ENCODE peak calls at places on chromosomes 3 and 15, in four cellular contexts. S is PC-9; R is pancreas; Y is CD8-positive, alpha-beta memory T cell. A is an unnamed sample. For H3K9me3 and H3K4me1, the result is how much of the 10 kb centered on the place peaks cover.

GRCh38 chr3:49664300-49664699 is 9.9 kb upstream of the APEH start:
- DNase-seq in S (no peak), R (no peak), Y (no peak), A (no peak)

GRCh38 chr3:66195347-66195783 is 25.4 kb upstream of the SLC25A26 start:
- DNase-seq in S (peak), R (peak), Y (no peak), A (peak)

GRCh38 chr3:67381667-67382272 is 272.6 kb downstream of the SUCLG2 start:
- DNase-seq in S (no peak), R (no peak), Y (no peak), A (peak)

GRCh38 chr3:155554777-155555445 is 190.0 kb downstream of the PLCH1 start:
- DNase-seq in S (no peak), R (peak), Y (no peak), A (no peak)

GRCh38 chr3:124202754-124203153 is 210.8 kb upstream of the ROPN1 start:
- DNase-seq in S (no peak), R (peak), Y (no peak), A (peak)

GRCh38 chr3:128605091-128606046 is 45.2 kb downstream of the RPN1 start:
- DNase-seq in S (no peak), R (no peak), Y (no peak), A (peak)

GRCh38 chr15:55230051-55230670 is 33.4 kb upstream of the RSL24D1 start:
- DNase-seq in S (no peak), R (no peak), Y (no peak), A (no peak)

GRCh38 chr15:54226455-54226854 is 248.2 kb downstream of the UNC13C start:
- DNase-seq in S (no peak), R (no peak), Y (no peak), A (peak)

GRCh38 chr3:15903164-15903563 is 105.4 kb upstream of the ANKRD28 start:
- DNase-seq in S (no peak), R (peak), Y (no peak), A (peak)

GRCh38 chr3:9105421-9105820 is 142.1 kb upstream of the RAD18 start:
- DNase-seq in S (no peak), R (no peak), Y (no peak), A (no peak)

DNA sequence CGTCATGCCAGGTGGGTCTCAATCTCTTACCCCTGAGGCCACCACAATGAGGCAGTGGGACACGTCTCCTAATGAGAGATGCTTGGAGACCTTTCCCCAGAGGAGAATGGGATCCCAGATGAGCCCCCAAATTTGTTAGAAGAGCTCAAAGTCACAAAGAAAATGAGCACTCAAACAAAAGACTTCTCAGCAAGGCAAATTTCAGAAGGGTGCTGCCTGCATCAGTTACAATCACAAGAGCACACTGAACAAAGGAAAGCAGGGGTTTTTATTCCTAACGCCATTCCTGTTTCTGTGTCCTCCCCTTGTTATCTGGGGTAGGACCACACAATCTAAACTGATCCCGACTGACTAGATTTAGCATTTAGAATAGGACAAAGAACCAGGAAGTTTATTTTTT is 50.1 kb downstream of the DLG1 start:
- DNase-seq in S (no peak), R (no peak), Y (no peak), A (no peak)
- H3K9me3 ChIP-seq in S (half or more), R (under half), Y (under half), A (under half)

DNA sequence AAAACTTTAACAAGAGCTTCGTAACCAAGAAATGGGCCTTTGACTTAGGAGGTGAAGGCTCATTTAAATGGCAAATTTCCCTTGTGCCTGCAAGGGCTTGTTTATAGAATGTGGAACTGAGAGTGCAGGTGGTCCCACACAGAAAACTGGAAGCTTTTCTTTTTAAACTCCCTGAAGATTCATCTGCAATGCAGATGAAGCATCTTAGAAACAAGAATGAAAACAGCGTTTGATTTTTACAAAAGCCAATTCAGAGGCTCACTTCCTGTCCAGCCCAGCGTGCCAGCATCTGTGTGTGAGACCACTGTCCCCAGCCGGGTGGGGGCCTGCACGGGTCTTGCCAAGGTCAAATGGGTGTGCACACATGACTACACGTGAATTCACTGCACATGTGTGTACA is 94.7 kb downstream of the LINGO1 start:
- DNase-seq in S (no peak), R (no peak), Y (no peak), A (no peak)
- H3K4me1 ChIP-seq in S (under half), R (under half), Y (under half), A (under half)

GRCh38 chr15:76310470-76311070 is 699 bp downstream of the ETFA start:
- DNase-seq in S (no peak), R (peak), Y (no peak), A (no peak)
- H3K27ac ChIP-seq in S (peak), R (peak), Y (peak), A (peak)

GRCh38 chr15:25070357-25070963 is 115.7 kb downstream of the SNRPN start:
- DNase-seq in S (no peak), R (no peak), Y (no peak), A (no peak)
- H3K9me3 ChIP-seq in S (under half), R (under half), Y (half or more), A (half or more)

GRCh38 chr15:49458145-49458544 is 35.1 kb downstream of the FGF7 start:
- DNase-seq in S (no peak), R (no peak), Y (no peak), A (no peak)

GRCh38 chr15:49460411-49460941 is 37.4 kb downstream of the FGF7 start:
- DNase-seq in S (no peak), R (no peak), Y (no peak), A (no peak)

GRCh38 chr15:49464513-49464912 is 41.5 kb downstream of the FGF7 start:
- DNase-seq in S (no peak), R (no peak), Y (no peak), A (no peak)

GRCh38 chr15:49466119-49466518 is 43.1 kb downstream of the FGF7 start:
- DNase-seq in S (no peak), R (no peak), Y (no peak), A (no peak)

GRCh38 chr15:49462242-49462641 is 39.2 kb downstream of the FGF7 start:
- DNase-seq in S (no peak), R (no peak), Y (no peak), A (no peak)
- H3K4me1 ChIP-seq in S (under half), R (under half), Y (under half), A (half or more)

DNA sequence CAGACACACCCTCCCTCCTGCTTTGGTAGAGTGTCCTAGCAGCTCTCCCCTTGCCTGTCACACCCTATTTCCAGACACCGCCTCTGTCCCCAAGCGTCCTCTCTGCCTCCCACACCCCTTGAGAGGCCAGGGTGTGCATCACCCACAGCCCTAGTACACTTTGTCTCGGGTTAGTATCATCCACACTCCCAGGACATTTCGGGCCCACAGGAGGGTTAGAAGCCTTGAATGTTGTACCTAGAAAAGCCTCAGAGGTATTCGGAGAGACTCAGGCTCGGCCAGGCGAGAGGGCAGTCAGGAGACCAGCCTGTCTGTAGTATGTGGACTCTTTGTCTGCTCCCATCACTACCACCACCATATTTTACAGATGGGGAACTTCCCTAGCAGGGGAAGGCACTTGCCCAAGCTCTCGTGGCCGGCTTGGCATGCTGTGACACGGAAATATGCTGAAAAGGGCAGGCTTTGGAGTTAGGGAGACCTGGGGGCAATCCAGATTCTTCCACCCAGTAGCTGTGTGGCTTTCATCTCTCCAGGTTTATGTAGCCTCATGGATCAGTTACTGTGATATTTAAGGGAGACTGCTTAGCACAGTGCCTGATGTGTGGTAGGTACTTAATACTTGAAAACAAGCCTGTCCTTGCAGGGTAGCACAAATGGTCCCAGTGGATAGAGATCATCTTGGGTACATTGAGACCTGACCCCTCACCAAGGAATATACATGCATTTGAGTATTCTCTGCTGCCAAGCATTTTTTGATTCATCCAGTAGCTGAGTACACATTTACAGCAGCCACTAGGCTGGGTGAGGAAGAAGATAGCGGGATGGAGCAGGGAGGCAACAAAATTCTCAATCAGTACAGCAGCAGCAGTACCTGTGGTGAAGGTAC is 1.4 kb downstream of the TMEM43 start:
- DNase-seq in S (no peak), R (no peak), Y (no peak), A (no peak)
- H3K27ac ChIP-seq in S (peak), R (peak), Y (peak), A (peak)

GRCh38 chr15:19899021-19899824 is 642.4 kb downstream of the GOLGA6L6 start:
- DNase-seq in S (no peak), R (no peak), Y (no peak), A (peak)
- H3K9me3 ChIP-seq in S (under half), R (under half), Y (under half), A (under half)

A was measured in osteoblast.